ENCODE peak calls at places on chromosome 7, in six cellular contexts. Y is AG04450, C is fibroblast of villous mesenchyme, W is adrenal gland, U is tibial nerve, E is fibroblast of lung. X is an unnamed sample.

GRCh38 chr7:63900394-63901203 is 98.0 kb upstream of the ZNF722 start:
- DNase-seq in C (peak), Y (no peak), E (no peak), W (peak), U (peak), X (no peak)

GRCh38 chr7:54904130-54904529 is 114.7 kb upstream of the EGFR start:
- DNase-seq in Y (peak), U (peak), E (peak), W (no peak), C (peak), X (peak)

GRCh38 chr7:114416089-114416990 is 1.7 kb downstream of the FOXP2 start:
- DNase-seq in W (no peak), U (no peak), E (peak), C (peak), Y (no peak), X (no peak)

GRCh38 chr7:22414424-22414823 is 57.5 kb upstream of the RAPGEF5 start:
- DNase-seq in U (no peak), E (no peak), W (no peak), C (no peak), Y (no peak), X (no peak)

GRCh38 chr7:1889556-1890181 is 219.6 kb downstream of the ELFN1 start:
- DNase-seq in U (no peak), E (peak), Y (peak), C (peak), W (no peak), X (no peak)

GRCh38 chr7:125253454-125254182 is 324.0 kb upstream of the POT1 start:
- DNase-seq in E (no peak), Y (no peak), C (no peak), W (no peak), U (no peak), X (no peak)

GRCh38 chr7:151903249-151904032 is 26.5 kb upstream of the PRKAG2 start:
- DNase-seq in U (no peak), W (no peak), C (no peak), E (no peak), Y (no peak), X (no peak)

GRCh38 chr7:157699357-157700013 is 362.7 kb downstream of the DNAJB6 start:
- DNase-seq in Y (no peak), E (no peak), W (no peak), C (no peak), U (no peak), X (no peak)

GRCh38 chr7:68107256-68107655 is 1110.6 kb downstream of the TYW1 start:
- DNase-seq in C (no peak), W (no peak), Y (no peak), E (no peak), U (no peak), X (no peak)

GRCh38 chr7:93178213-93178612 is 30.0 kb upstream of the SAMD9L start:
- DNase-seq in U (no peak), Y (no peak), C (no peak), W (no peak), E (peak), X (no peak)

GRCh38 chr7:155835446-155836215 is 23.4 kb upstream of the SHH start:
- DNase-seq in W (no peak), C (no peak), Y (no peak), E (no peak), U (no peak), X (no peak)

GRCh38 chr7:12711124-12711523 is 23.7 kb downstream of the ARL4A start:
- DNase-seq in W (no peak), Y (no peak), E (no peak), C (no peak), U (no peak), X (no peak)

GRCh38 chr7:101156866-101157589 is 2.8 kb downstream of the AP1S1 start:
- DNase-seq in U (no peak), W (no peak), C (no peak), E (no peak), Y (no peak), X (no peak)

GRCh38 chr7:132118641-132119040 is 457.6 kb downstream of the PLXNA4 start:
- DNase-seq in E (no peak), Y (no peak), W (no peak), C (no peak), U (no peak), X (no peak)

GRCh38 chr7:112084506-112084905 is 121.7 kb downstream of the DOCK4 start:
- DNase-seq in C (peak), Y (no peak), U (no peak), W (no peak), E (peak), X (peak)

GRCh38 chr7:88480901-88481300 is 174.2 kb upstream of the STEAP4 start:
- DNase-seq in W (peak), Y (no peak), E (no peak), C (no peak), U (peak), X (no peak)

GRCh38 chr7:1475393-1475792 is 16.1 kb upstream of the MICALL2 start:
- DNase-seq in W (no peak), Y (no peak), U (no peak), E (no peak), C (no peak), X (no peak)

GRCh38 chr7:131800008-131800407 is 243.6 kb upstream of the PODXL start:
- DNase-seq in E (no peak), Y (no peak), C (no peak), U (no peak), W (no peak), X (no peak)

GRCh38 chr7:142104550-142105527 is 6.7 kb upstream of the MGAM2 start:
- DNase-seq in C (no peak), Y (no peak), E (no peak), W (no peak), U (no peak), X (no peak)

GRCh38 chr7:30146127-30146612 is 11.4 kb downstream of the MTURN start:
- DNase-seq in W (no peak), Y (no peak), C (no peak), U (no peak), E (no peak), X (no peak)

GRCh38 chr7:34064511-34065158 is 159.3 kb downstream of the BMPER start:
- DNase-seq in U (peak), C (peak), Y (no peak), W (no peak), E (peak), X (no peak)

GRCh38 chr7:154794147-154794780 is 208.7 kb downstream of the PAXIP1 start:
- DNase-seq in C (no peak), E (no peak), Y (no peak), W (peak), U (no peak), X (no peak)

GRCh38 chr7:7569113-7569527 is 2.4 kb downstream of the MIOS start:
- DNase-seq in Y (no peak), C (no peak), W (no peak), E (no peak), U (no peak), X (no peak)
- H3K4me3 ChIP-seq in Y (no peak), C (no peak), W (no peak), E (no peak), U (no peak), X (peak)

GRCh38 chr7:47474211-47474936 is 107.5 kb downstream of the TNS3 start:
- DNase-seq in W (no peak), E (no peak), C (no peak), U (no peak), Y (no peak), X (no peak)

GRCh38 chr7:47475880-47476227 is 106.1 kb downstream of the TNS3 start:
- DNase-seq in E (no peak), Y (no peak), C (no peak), U (no peak), W (no peak), X (no peak)

GRCh38 chr7:47477191-47478016 is 104.5 kb downstream of the TNS3 start:
- DNase-seq in C (no peak), W (no peak), Y (no peak), U (no peak), E (no peak), X (no peak)

GRCh38 chr7:47473499-47474210 is 108.3 kb downstream of the TNS3 start:
- DNase-seq in C (no peak), W (peak), Y (no peak), U (no peak), E (no peak), X (no peak)

GRCh38 chr7:47474937-47475879 is 106.7 kb downstream of the TNS3 start:
- DNase-seq in U (peak), W (peak), Y (peak), C (peak), E (peak), X (peak)
- TF ChIP-seq CTCF in U (peak), W (peak), Y (peak), C (peak), E (no peak), X (no peak)

GRCh38 chr7:150723467-150723866 is 7.1 kb downstream of the GIMAP1 start:
- DNase-seq in U (no peak), E (no peak), W (no peak), Y (no peak), C (no peak), X (no peak)

GRCh38 chr7:150721970-150722373 is 5.6 kb downstream of the GIMAP1 start:
- DNase-seq in U (no peak), E (no peak), Y (no peak), W (no peak), C (no peak), X (no peak)

GRCh38 chr7:150719960-150720891 is 3.8 kb downstream of the GIMAP1 start:
- DNase-seq in Y (no peak), U (no peak), E (no peak), W (no peak), C (no peak), X (no peak)

GRCh38 chr7:150717821-150718420 is 1.5 kb downstream of the GIMAP1 start:
- DNase-seq in C (no peak), W (no peak), Y (no peak), U (no peak), E (no peak), X (no peak)

GRCh38 chr7:150722403-150723065 is 6.1 kb downstream of the GIMAP1 start:
- DNase-seq in U (no peak), W (no peak), Y (no peak), C (no peak), E (no peak), X (no peak)
- H3K4me3 ChIP-seq in U (no peak), W (no peak), Y (no peak), C (no peak), E (no peak), X (no peak)

GRCh38 chr7:4937411-4937810 is 21.6 kb downstream of the MMD2 start:
- DNase-seq in U (no peak), E (no peak), C (no peak), Y (no peak), W (no peak), X (no peak)

GRCh38 chr7:4928445-4928844 is 30.5 kb downstream of the MMD2 start:
- DNase-seq in C (no peak), Y (no peak), E (no peak), U (no peak), W (no peak), X (no peak)

GRCh38 chr7:4934419-4935025 is 24.5 kb downstream of the MMD2 start:
- DNase-seq in C (no peak), W (no peak), E (no peak), Y (no peak), U (no peak), X (no peak)

GRCh38 chr7:4929005-4929404 is 30.0 kb downstream of the MMD2 start:
- DNase-seq in Y (no peak), C (no peak), W (no peak), E (no peak), U (no peak), X (no peak)

DNA sequence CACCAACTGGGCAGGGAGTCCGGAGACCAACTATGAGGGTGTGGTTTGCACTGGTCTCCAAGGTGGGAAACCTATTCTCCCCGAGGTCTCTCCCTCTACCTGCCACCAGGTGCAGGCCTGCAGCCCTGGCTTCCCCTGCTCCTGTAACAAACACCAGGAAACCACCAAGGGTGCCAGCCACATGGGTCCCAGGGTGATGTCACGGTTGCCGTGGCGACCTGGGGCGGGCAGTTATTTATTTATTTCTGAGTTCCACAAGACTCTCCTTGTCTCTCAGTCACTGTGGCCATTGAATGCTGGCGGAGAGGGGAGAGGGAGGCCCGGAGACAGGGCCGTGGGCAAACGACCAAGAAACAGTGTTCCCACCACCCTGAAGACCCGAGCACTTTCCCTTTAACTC is 27.1 kb downstream of the MMD2 start:
- DNase-seq in E (no peak), W (no peak), C (no peak), Y (no peak), U (peak), X (no peak)
- TF ChIP-seq CTCF in E (no peak), W (no peak), C (no peak), Y (no peak), U (no peak), X (no peak)

DNA sequence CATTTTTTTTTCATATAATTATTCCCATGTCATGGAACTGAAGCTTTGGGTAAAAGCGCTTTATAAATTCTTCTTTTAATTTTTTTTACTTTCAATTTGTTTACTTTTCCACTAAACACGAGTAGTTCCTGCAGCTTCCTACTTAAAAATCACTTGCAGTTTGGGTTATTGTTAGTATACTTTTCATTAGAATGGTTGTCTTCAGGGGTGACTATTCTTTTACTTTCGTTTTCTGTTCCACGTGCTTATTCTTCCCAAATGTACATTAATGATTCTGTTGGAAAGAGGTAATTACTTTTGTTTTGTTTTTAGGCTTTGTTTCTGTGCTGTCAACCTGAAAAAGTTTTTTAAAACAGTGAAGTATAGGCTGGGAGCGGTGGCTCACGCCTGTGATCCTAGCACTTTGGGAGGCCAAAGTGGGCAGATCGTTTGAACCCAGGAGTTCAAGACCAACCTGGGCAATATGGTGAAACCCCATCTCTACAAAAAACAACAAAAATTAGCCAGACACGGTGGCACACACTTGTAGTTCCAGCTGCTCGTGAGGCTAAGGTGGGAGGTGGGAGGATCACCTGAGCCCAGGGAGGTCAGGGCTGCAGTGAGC is 5.2 kb upstream of the CFAP69 start:
- DNase-seq in E (no peak), W (no peak), Y (no peak), C (no peak), U (no peak), X (no peak)
- H3K4me3 ChIP-seq in E (no peak), W (no peak), Y (no peak), C (no peak), U (no peak), X (no peak)

X was measured in AG04449.